ENCODE peak calls at places on chromosomes 7 and 10, in seven cellular contexts. P is neuronal stem cell; C is esophagus squamous epithelium; Z is Right ventricle myocardium superior; N is CD4-positive, alpha-beta T cell; Y is stimulated activated naive CD8-positive, alpha-beta T cell treated with anti-CD3 and anti-CD28 coated beads, Interleukin-15, amount 100 ng/mL, for 72 hours; A is GDM1. E is an unnamed sample.

GRCh38 chr7:134710854-134711624 is 64.4 kb downstream of the BPGM start:
- DNase-seq in P (no peak), C (no peak), Z (no peak), N (peak; percentile 48), Y (peak; percentile 68), A (no peak), E (no peak)

GRCh38 chr7:52726493-52726892 is 308.9 kb upstream of the POM121L12 start:
- DNase-seq in P (no peak), C (no peak), Z (no peak), N (no peak), Y (no peak), A (no peak), E (no peak)

GRCh38 chr7:41993173-41993867 is 243.7 kb downstream of the GLI3 start:
- DNase-seq in P (no peak), C (no peak), Z (no peak), N (no peak), Y (no peak), A (no peak), E (no peak)

GRCh38 chr7:80259-81236 is 111.8 kb upstream of the FAM20C start:
- DNase-seq in P (no peak), C (no peak), Z (peak; percentile 30), N (no peak), Y (no peak), A (no peak), E (no peak)

GRCh38 chr7:142876236-142876960 is 9.1 kb downstream of the TRPV6 start:
- DNase-seq in P (no peak), C (no peak), Z (no peak), N (no peak), Y (no peak), A (no peak), E (no peak)

GRCh38 chr7:80393786-80394185 is 118.1 kb downstream of the GNAT3 start:
- DNase-seq in P (no peak), C (no peak), Z (no peak), N (no peak), Y (no peak), A (no peak), E (no peak)

GRCh38 chr10:75102830-75103673 is 8.4 kb upstream of the SAMD8 start:
- DNase-seq in P (no peak), C (no peak), Z (no peak), N (no peak), Y (no peak), A (no peak), E (no peak)

GRCh38 chr10:3145366-3145765 is 27.2 kb downstream of the PITRM1 start:
- DNase-seq in P (no peak), C (no peak), Z (no peak), N (no peak), Y (no peak), A (no peak), E (no peak)

GRCh38 chr10:100728928-100729876 is 16.2 kb upstream of the PAX2 start:
- DNase-seq in P (no peak), C (no peak), Z (no peak), N (no peak), Y (peak; percentile 45), A (peak; percentile 8), E (peak; percentile 87)

E was measured in HCT116.